ENCODE peak calls at places on chromosomes 6 and 20, in six cellular contexts. One of them, this sample, is unnamed.

GRCh38 chr20:48892849-48893352 is 28.6 kb upstream of the ARFGEF2 start:
- DNase-seq in amniotic stem cell: no peak
- DNase-seq in stimulated activated CD4-positive, alpha-beta T cell treated with anti-CD3 and anti-CD28 coated beads, Interleukin-2, amount 100 ng/mL, for 48 hours: no peak
- DNase-seq in left ventricle myocardium inferior: no peak
- DNase-seq in CD4-positive, alpha-beta T cell: no peak
- DNase-seq in GM06990: no peak
- DNase-seq in this sample: no peak

GRCh38 chr6:42978487-42978792 is 541 bp downstream of the PEX6 start:
- DNase-seq in amniotic stem cell: no peak
- DNase-seq in left ventricle myocardium inferior: peak
- DNase-seq in CD4-positive, alpha-beta T cell: no peak
- DNase-seq in stimulated activated CD4-positive, alpha-beta T cell treated with anti-CD3 and anti-CD28 coated beads, Interleukin-2, amount 100 ng/mL, for 48 hours: peak
- DNase-seq in GM06990: peak
- DNase-seq in this sample: peak

GRCh38 chr20:62697468-62697912 is 11.1 kb upstream of the NTSR1 start:
- DNase-seq in amniotic stem cell: no peak
- DNase-seq in GM06990: no peak
- DNase-seq in CD4-positive, alpha-beta T cell: no peak
- DNase-seq in left ventricle myocardium inferior: no peak
- DNase-seq in stimulated activated CD4-positive, alpha-beta T cell treated with anti-CD3 and anti-CD28 coated beads, Interleukin-2, amount 100 ng/mL, for 48 hours: no peak
- DNase-seq in this sample: peak

GRCh38 chr6:43052225-43052841 is 1.3 kb downstream of the CUL7 start:
- DNase-seq in amniotic stem cell: no peak
- DNase-seq in left ventricle myocardium inferior: no peak
- DNase-seq in CD4-positive, alpha-beta T cell: no peak
- DNase-seq in GM06990: no peak
- DNase-seq in stimulated activated CD4-positive, alpha-beta T cell treated with anti-CD3 and anti-CD28 coated beads, Interleukin-2, amount 100 ng/mL, for 48 hours: no peak
- DNase-seq in this sample: no peak

GRCh38 chr6:117440558-117441525 is 15.1 kb upstream of the ROS1 start:
- DNase-seq in CD4-positive, alpha-beta T cell: no peak
- DNase-seq in GM06990: no peak
- DNase-seq in left ventricle myocardium inferior: no peak
- DNase-seq in amniotic stem cell: no peak
- DNase-seq in stimulated activated CD4-positive, alpha-beta T cell treated with anti-CD3 and anti-CD28 coated beads, Interleukin-2, amount 100 ng/mL, for 48 hours: no peak
- DNase-seq in this sample: no peak

GRCh38 chr20:63235399-63235983 is at the start of gene BIRC7:
- DNase-seq in amniotic stem cell: no peak
- DNase-seq in stimulated activated CD4-positive, alpha-beta T cell treated with anti-CD3 and anti-CD28 coated beads, Interleukin-2, amount 100 ng/mL, for 48 hours: no peak
- DNase-seq in CD4-positive, alpha-beta T cell: no peak
- DNase-seq in left ventricle myocardium inferior: no peak
- DNase-seq in GM06990: no peak
- DNase-seq in this sample: no peak

GRCh38 chr20:11891827-11892521 is 25.7 kb upstream of the BTBD3 start:
- DNase-seq in GM06990: no peak
- DNase-seq in stimulated activated CD4-positive, alpha-beta T cell treated with anti-CD3 and anti-CD28 coated beads, Interleukin-2, amount 100 ng/mL, for 48 hours: peak
- DNase-seq in left ventricle myocardium inferior: peak
- DNase-seq in CD4-positive, alpha-beta T cell: peak
- DNase-seq in amniotic stem cell: peak
- DNase-seq in this sample: peak

GRCh38 chr6:27281105-27281539 is 31.0 kb downstream of the POM121L2 start:
- DNase-seq in amniotic stem cell: no peak
- DNase-seq in GM06990: no peak
- DNase-seq in left ventricle myocardium inferior: no peak
- DNase-seq in stimulated activated CD4-positive, alpha-beta T cell treated with anti-CD3 and anti-CD28 coated beads, Interleukin-2, amount 100 ng/mL, for 48 hours: no peak
- DNase-seq in CD4-positive, alpha-beta T cell: no peak
- DNase-seq in this sample: no peak

GRCh38 chr6:109781001-109781400 is 89.9 kb downstream of the FIG4 start:
- DNase-seq in left ventricle myocardium inferior: no peak
- DNase-seq in stimulated activated CD4-positive, alpha-beta T cell treated with anti-CD3 and anti-CD28 coated beads, Interleukin-2, amount 100 ng/mL, for 48 hours: no peak
- DNase-seq in amniotic stem cell: no peak
- DNase-seq in GM06990: no peak
- DNase-seq in CD4-positive, alpha-beta T cell: no peak
- DNase-seq in this sample: no peak

GRCh38 chr20:50389808-50390684 is 120.1 kb upstream of the PTPN1 start:
- DNase-seq in stimulated activated CD4-positive, alpha-beta T cell treated with anti-CD3 and anti-CD28 coated beads, Interleukin-2, amount 100 ng/mL, for 48 hours: no peak
- DNase-seq in amniotic stem cell: no peak
- DNase-seq in CD4-positive, alpha-beta T cell: no peak
- DNase-seq in left ventricle myocardium inferior: no peak
- DNase-seq in GM06990: no peak
- DNase-seq in this sample: no peak

GRCh38 chr20:24212494-24212893 is 223.9 kb upstream of the GGTLC1 start:
- DNase-seq in left ventricle myocardium inferior: no peak
- DNase-seq in amniotic stem cell: no peak
- DNase-seq in GM06990: no peak
- DNase-seq in CD4-positive, alpha-beta T cell: no peak
- DNase-seq in stimulated activated CD4-positive, alpha-beta T cell treated with anti-CD3 and anti-CD28 coated beads, Interleukin-2, amount 100 ng/mL, for 48 hours: no peak
- DNase-seq in this sample: no peak

GRCh38 chr6:119467478-119468081 is 118.0 kb upstream of the MAN1A1 start:
- DNase-seq in GM06990: no peak
- DNase-seq in amniotic stem cell: no peak
- DNase-seq in left ventricle myocardium inferior: no peak
- DNase-seq in stimulated activated CD4-positive, alpha-beta T cell treated with anti-CD3 and anti-CD28 coated beads, Interleukin-2, amount 100 ng/mL, for 48 hours: no peak
- DNase-seq in CD4-positive, alpha-beta T cell: no peak
- DNase-seq in this sample: no peak

GRCh38 chr20:11845311-11845710 is 72.4 kb upstream of the BTBD3 start:
- DNase-seq in CD4-positive, alpha-beta T cell: no peak
- DNase-seq in stimulated activated CD4-positive, alpha-beta T cell treated with anti-CD3 and anti-CD28 coated beads, Interleukin-2, amount 100 ng/mL, for 48 hours: no peak
- DNase-seq in GM06990: no peak
- DNase-seq in amniotic stem cell: no peak
- DNase-seq in left ventricle myocardium inferior: no peak
- DNase-seq in this sample: no peak

GRCh38 chr20:50335105-50335504 is 144.5 kb downstream of the CEBPB start:
- DNase-seq in stimulated activated CD4-positive, alpha-beta T cell treated with anti-CD3 and anti-CD28 coated beads, Interleukin-2, amount 100 ng/mL, for 48 hours: no peak
- DNase-seq in GM06990: no peak
- DNase-seq in left ventricle myocardium inferior: no peak
- DNase-seq in amniotic stem cell: no peak
- DNase-seq in CD4-positive, alpha-beta T cell: no peak
- DNase-seq in this sample: peak

GRCh38 chr6:157124855-157125254 is 198.5 kb downstream of the TMEM242 start:
- DNase-seq in amniotic stem cell: no peak
- DNase-seq in CD4-positive, alpha-beta T cell: no peak
- DNase-seq in left ventricle myocardium inferior: no peak
- DNase-seq in GM06990: no peak
- DNase-seq in stimulated activated CD4-positive, alpha-beta T cell treated with anti-CD3 and anti-CD28 coated beads, Interleukin-2, amount 100 ng/mL, for 48 hours: no peak
- DNase-seq in this sample: no peak

GRCh38 chr6:28280595-28281287 is 631 bp upstream of the PGBD1 start:
- DNase-seq in stimulated activated CD4-positive, alpha-beta T cell treated with anti-CD3 and anti-CD28 coated beads, Interleukin-2, amount 100 ng/mL, for 48 hours: no peak
- DNase-seq in CD4-positive, alpha-beta T cell: no peak
- DNase-seq in amniotic stem cell: no peak
- DNase-seq in left ventricle myocardium inferior: no peak
- DNase-seq in GM06990: no peak
- DNase-seq in this sample: no peak

GRCh38 chr6:124203106-124203811 is 399.6 kb downstream of the NKAIN2 start:
- DNase-seq in left ventricle myocardium inferior: no peak
- DNase-seq in stimulated activated CD4-positive, alpha-beta T cell treated with anti-CD3 and anti-CD28 coated beads, Interleukin-2, amount 100 ng/mL, for 48 hours: no peak
- DNase-seq in GM06990: no peak
- DNase-seq in CD4-positive, alpha-beta T cell: no peak
- DNase-seq in amniotic stem cell: no peak
- DNase-seq in this sample: no peak

GRCh38 chr20:45487231-45487635 is 17.7 kb downstream of the WFDC2 start:
- DNase-seq in amniotic stem cell: no peak
- DNase-seq in stimulated activated CD4-positive, alpha-beta T cell treated with anti-CD3 and anti-CD28 coated beads, Interleukin-2, amount 100 ng/mL, for 48 hours: no peak
- DNase-seq in GM06990: no peak
- DNase-seq in CD4-positive, alpha-beta T cell: no peak
- DNase-seq in left ventricle myocardium inferior: no peak
- DNase-seq in this sample: no peak

GRCh38 chr6:150934380-150934779 is 68.9 kb downstream of the MTHFD1L start:
- DNase-seq in GM06990: no peak
- DNase-seq in stimulated activated CD4-positive, alpha-beta T cell treated with anti-CD3 and anti-CD28 coated beads, Interleukin-2, amount 100 ng/mL, for 48 hours: no peak
- DNase-seq in CD4-positive, alpha-beta T cell: no peak
- DNase-seq in amniotic stem cell: no peak
- DNase-seq in left ventricle myocardium inferior: no peak
- DNase-seq in this sample: no peak

GRCh38 chr6:37784585-37784967 is 35.0 kb upstream of the ZFAND3 start:
- DNase-seq in left ventricle myocardium inferior: no peak
- DNase-seq in CD4-positive, alpha-beta T cell: no peak
- DNase-seq in GM06990: no peak
- DNase-seq in stimulated activated CD4-positive, alpha-beta T cell treated with anti-CD3 and anti-CD28 coated beads, Interleukin-2, amount 100 ng/mL, for 48 hours: no peak
- DNase-seq in amniotic stem cell: no peak
- DNase-seq in this sample: peak

GRCh38 chr6:29845405-29846006 is 17.9 kb downstream of the HLA-G start:
- DNase-seq in amniotic stem cell: no peak
- DNase-seq in left ventricle myocardium inferior: no peak
- DNase-seq in GM06990: no peak
- DNase-seq in stimulated activated CD4-positive, alpha-beta T cell treated with anti-CD3 and anti-CD28 coated beads, Interleukin-2, amount 100 ng/mL, for 48 hours: peak
- DNase-seq in CD4-positive, alpha-beta T cell: no peak
- DNase-seq in this sample: no peak

GRCh38 chr20:37875776-37876175 is 27.2 kb upstream of the VSTM2L start:
- DNase-seq in left ventricle myocardium inferior: no peak
- DNase-seq in stimulated activated CD4-positive, alpha-beta T cell treated with anti-CD3 and anti-CD28 coated beads, Interleukin-2, amount 100 ng/mL, for 48 hours: no peak
- DNase-seq in CD4-positive, alpha-beta T cell: no peak
- DNase-seq in amniotic stem cell: no peak
- DNase-seq in GM06990: no peak
- DNase-seq in this sample: no peak

GRCh38 chr6:106513813-106514212 is 115.5 kb downstream of the RTN4IP1 start:
- DNase-seq in left ventricle myocardium inferior: no peak
- DNase-seq in GM06990: no peak
- DNase-seq in amniotic stem cell: no peak
- DNase-seq in stimulated activated CD4-positive, alpha-beta T cell treated with anti-CD3 and anti-CD28 coated beads, Interleukin-2, amount 100 ng/mL, for 48 hours: no peak
- DNase-seq in CD4-positive, alpha-beta T cell: no peak
- DNase-seq in this sample: no peak

GRCh38 chr6:128152551-128152950 is 251.7 kb upstream of the THEMIS start:
- DNase-seq in stimulated activated CD4-positive, alpha-beta T cell treated with anti-CD3 and anti-CD28 coated beads, Interleukin-2, amount 100 ng/mL, for 48 hours: no peak
- DNase-seq in CD4-positive, alpha-beta T cell: no peak
- DNase-seq in GM06990: no peak
- DNase-seq in amniotic stem cell: no peak
- DNase-seq in left ventricle myocardium inferior: no peak
- DNase-seq in this sample: no peak

GRCh38 chr20:52340036-52340634 is 148.6 kb upstream of the ZFP64 start:
- DNase-seq in CD4-positive, alpha-beta T cell: no peak
- DNase-seq in left ventricle myocardium inferior: no peak
- DNase-seq in stimulated activated CD4-positive, alpha-beta T cell treated with anti-CD3 and anti-CD28 coated beads, Interleukin-2, amount 100 ng/mL, for 48 hours: no peak
- DNase-seq in GM06990: no peak
- DNase-seq in amniotic stem cell: no peak
- DNase-seq in this sample: no peak

This sample was measured in NCI-H1417.